ENCODE peak calls at places on chromosomes 2 and 18, in four cellular contexts. P is hippocampal formation, N is astrocyte of the spinal cord, U is T-cell. B is an unnamed sample.

GRCh38 chr2:62187246-62187645 is 8.7 kb upstream of the B3GNT2 start:
- DNase-seq in U (no peak), N (no peak), P (no peak), B (no peak)

GRCh38 chr2:218401834-218402370 is 2.2 kb downstream of the CTDSP1 start:
- DNase-seq in U (no peak), N (no peak), P (no peak), B (no peak)

GRCh38 chr2:160062283-160063005 is at the start of gene PLA2R1:
- DNase-seq in P (no peak), N (peak), U (no peak), B (peak)

GRCh38 chr18:49907346-49907929 is 94.1 kb upstream of the ACAA2 start:
- DNase-seq in P (no peak), U (no peak), N (peak), B (no peak)

GRCh38 chr2:19124135-19124534 is 234.3 kb downstream of the OSR1 start:
- DNase-seq in P (no peak), U (no peak), N (peak), B (no peak)

GRCh38 chr18:79754831-79755351 is 42.8 kb upstream of the KCNG2 start:
- DNase-seq in U (no peak), P (no peak), N (no peak), B (no peak)

GRCh38 chr2:55810621-55811020 is 113.0 kb downstream of the EFEMP1 start:
- DNase-seq in P (no peak), N (peak), U (no peak), B (no peak)

GRCh38 chr2:227406177-227407031 is 18.7 kb upstream of the SCYGR1 start:
- DNase-seq in N (peak), U (no peak), P (peak), B (peak)

GRCh38 chr2:17125989-17126620 is 392.1 kb downstream of the RAD51AP2 start:
- DNase-seq in N (no peak), U (no peak), P (no peak), B (no peak)

GRCh38 chr2:53130441-53130943 is 637.1 kb upstream of the CHAC2 start:
- DNase-seq in N (peak), U (no peak), P (no peak), B (no peak)

GRCh38 chr2:98236935-98237334 is 109.3 kb upstream of the CNGA3 start:
- DNase-seq in U (no peak), N (no peak), P (no peak), B (no peak)

GRCh38 chr2:219251656-219252055 is 1.4 kb upstream of the TUBA4B start:
- DNase-seq in U (no peak), P (no peak), N (no peak), B (no peak)

GRCh38 chr2:54577035-54577434 is 120.9 kb downstream of the SPTBN1 start:
- DNase-seq in N (no peak), P (no peak), U (no peak), B (no peak)

GRCh38 chr2:206937519-206937918 is 1.8 kb upstream of the CPO start:
- DNase-seq in U (no peak), N (no peak), P (no peak), B (no peak)

GRCh38 chr2:126638781-126639180 is 17.2 kb upstream of the GYPC start:
- DNase-seq in N (no peak), P (no peak), U (no peak), B (no peak)

GRCh38 chr2:13201924-13202323 is 485.2 kb downstream of the TRIB2 start:
- DNase-seq in U (no peak), N (peak), P (no peak), B (peak)

GRCh38 chr2:74828534-74828933 is 5.4 kb upstream of the HK2 start:
- DNase-seq in N (no peak), U (no peak), P (no peak), B (no peak)

GRCh38 chr2:98736464-98736889 is 5.5 kb upstream of the MGAT4A start:
- DNase-seq in U (no peak), P (no peak), N (no peak), B (no peak)

GRCh38 chr18:79749251-79750191 is 48.2 kb upstream of the KCNG2 start:
- DNase-seq in P (peak), N (no peak), U (no peak), B (no peak)

GRCh38 chr2:62410015-62410453 is 96.0 kb downstream of the TMEM17 start:
- DNase-seq in N (peak), U (no peak), P (peak), B (peak)

GRCh38 chr2:176079851-176080539 is 3.8 kb downstream of the EVX2 start:
- DNase-seq in N (no peak), P (no peak), U (no peak), B (peak)

GRCh38 chr18:79278896-79279295 is 116.8 kb upstream of the NFATC1 start:
- DNase-seq in N (no peak), U (no peak), P (no peak), B (no peak)

GRCh38 chr2:101693991-101694588 is 3.4 kb upstream of the MAP4K4 start:
- DNase-seq in U (no peak), N (no peak), P (no peak), B (no peak)

GRCh38 chr18:58714821-58715220 is 43.6 kb downstream of the MALT1 start:
- DNase-seq in U (no peak), P (no peak), N (no peak), B (no peak)

GRCh38 chr18:70422061-70422965 is 133.5 kb downstream of the SOCS6 start:
- DNase-seq in P (no peak), N (peak), U (no peak), B (no peak)

GRCh38 chr2:70620020-70620419 is 66.4 kb upstream of the TGFA start:
- DNase-seq in P (no peak), U (no peak), N (no peak), B (no peak)

GRCh38 chr2:10448646-10449480 is 736 bp upstream of the ODC1 start:
- DNase-seq in P (no peak), N (peak), U (peak), B (peak)

GRCh38 chr2:171248205-171248662 is 87.5 kb upstream of the TLK1 start:
- DNase-seq in N (no peak), U (peak), P (no peak), B (no peak)